ENCODE peak calls at places on chromosomes 6 and 20, in five cellular contexts. P is HepG2; N is AG10803; B is posterior cingulate gyrus; E is stimulated activated CD8-positive, alpha-beta memory T cell treated with anti-CD3 and anti-CD28 coated beads, Interleukin-15, amount 100 ng/mL, for 48 hours. G is an unnamed sample.
A peak's percentile ranks its signal among the peaks of the same experiment; 100 is the strongest.

GRCh38 chr20:3751284-3751663 is 16.3 kb downstream of the ADISSP start:
- DNase-seq in P (no peak), N (no peak), B (no peak), E (no peak), G (no peak)

GRCh38 chr6:44072959-44073611 is 54.2 kb downstream of the MRPL14 start:
- DNase-seq in P (peak; percentile 82), N (peak; percentile 84), B (peak; percentile 82), E (peak; percentile 70), G (no peak)

GRCh38 chr6:126657556-126658129 is 317.7 kb downstream of the CENPW start:
- DNase-seq in P (peak; percentile 20), N (peak; percentile 47), B (no peak), E (no peak), G (peak; percentile 20)

GRCh38 chr6:37311666-37312473 is 41.9 kb upstream of the RNF8 start:
- DNase-seq in P (no peak), N (peak; percentile 59), B (no peak), E (no peak), G (no peak)

GRCh38 chr6:137291441-137291840 is 72.3 kb upstream of the IFNGR1 start:
- DNase-seq in P (no peak), N (peak; percentile 38), B (peak; percentile 32), E (no peak), G (no peak)

GRCh38 chr6:17360564-17360963 is 32.8 kb upstream of the CAP2 start:
- DNase-seq in P (no peak), N (no peak), B (no peak), E (no peak), G (no peak)

GRCh38 chr6:89430563-89430962 is 2.4 kb upstream of the ANKRD6 start:
- DNase-seq in P (no peak), N (no peak), B (no peak), E (no peak), G (no peak)

GRCh38 chr20:50731930-50732690 is 730 bp downstream of the PARD6B start:
- DNase-seq in P (peak; percentile 60), N (no peak), B (no peak), E (no peak), G (no peak)

GRCh38 chr6:2158596-2159271 is 86.7 kb downstream of the GMDS start:
- DNase-seq in P (no peak), N (peak; percentile 13), B (no peak), E (no peak), G (no peak)

GRCh38 chr6:127299522-127300240 is 33.0 kb downstream of the RNF146 start:
- DNase-seq in P (no peak), N (peak; percentile 30), B (no peak), E (no peak), G (no peak)

GRCh38 chr6:40056865-40057264 is 122.6 kb upstream of the MOCS1 start:
- DNase-seq in P (no peak), N (no peak), B (no peak), E (no peak), G (no peak)

GRCh38 chr6:79543411-79543810 is 6.2 kb upstream of the LCA5 start:
- DNase-seq in P (no peak), N (no peak), B (no peak), E (no peak), G (no peak)

GRCh38 chr20:47521059-47521808 is 19.5 kb downstream of the NCOA3 start:
- DNase-seq in P (no peak), N (no peak), B (no peak), E (no peak), G (no peak)

GRCh38 chr6:15077964-15078363 is 167.9 kb upstream of the JARID2 start:
- DNase-seq in P (no peak), N (no peak), B (no peak), E (no peak), G (no peak)

GRCh38 chr6:57021086-57021720 is 25.3 kb upstream of the KIAA1586 start:
- DNase-seq in P (peak; percentile 46), N (peak; percentile 59), B (no peak), E (no peak), G (no peak)

GRCh38 chr20:63009988-63010769 is 3.4 kb upstream of the BHLHE23 start:
- DNase-seq in P (no peak), N (no peak), B (no peak), E (peak; percentile 61), G (no peak)

GRCh38 chr20:52654552-52654951 is 317.6 kb upstream of the TSHZ2 start:
- DNase-seq in P (no peak), N (no peak), B (no peak), E (no peak), G (no peak)

G was measured in HS-27A.